ENCODE peak calls at places on chromosomes 6 and 20, in seven cellular contexts. G is activated naive CD4-positive, alpha-beta T cell; H is MM.1S; L is CD4-positive, CD25-positive, alpha-beta regulatory T cell; V is stimulated activated CD4-positive, alpha-beta T cell treated with anti-CD3 and anti-CD28 coated beads, Interleukin-4, amount 100 ng/mL, for 48 hours; E is fibroblast of the conjunctiva; F is SHP77. B is an unnamed sample.

GRCh38 chr6:158737710-158738615 is 81.2 kb downstream of the EZR start:
- DNase-seq in G (no peak), H (no peak), L (no peak), V (no peak), E (no peak), F (peak; percentile 2), B (no peak)

GRCh38 chr6:97294451-97294850 is 11.4 kb upstream of the MMS22L start:
- DNase-seq in G (no peak), H (no peak), L (no peak), V (no peak), E (no peak), F (no peak), B (no peak)

GRCh38 chr6:148085651-148086321 is 256.9 kb upstream of the SASH1 start:
- DNase-seq in G (no peak), H (no peak), L (no peak), V (no peak), E (no peak), F (no peak), B (no peak)

GRCh38 chr6:116663308-116663707 is 5.3 kb downstream of the ZUP1 start:
- DNase-seq in G (no peak), H (no peak), L (no peak), V (no peak), E (no peak), F (no peak), B (no peak)

GRCh38 chr6:103893082-103893481 is 966.6 kb downstream of the HACE1 start:
- DNase-seq in G (no peak), H (no peak), L (no peak), V (no peak), E (no peak), F (no peak), B (no peak)

GRCh38 chr20:6663104-6663503 is 104.4 kb upstream of the BMP2 start:
- DNase-seq in G (no peak), H (peak; percentile 57), L (no peak), V (no peak), E (no peak), F (no peak), B (no peak)

GRCh38 chr6:42417641-42418112 is 34.0 kb downstream of the TRERF1 start:
- DNase-seq in G (no peak), H (no peak), L (no peak), V (no peak), E (no peak), F (no peak), B (peak; percentile 45)

GRCh38 chr6:81876977-81877376 is 124.5 kb upstream of the TENT5A start:
- DNase-seq in G (no peak), H (no peak), L (no peak), V (no peak), E (no peak), F (no peak), B (no peak)